ENCODE peak calls at places on chromosome 20, in four cellular contexts. J is tibial nerve, B is transverse colon, L is SK-N-SH. Y is an unnamed sample.
A peak's percentile ranks its signal among the peaks of the same experiment; 100 is the strongest.

GRCh38 chr20:51350941-51351631 is 191.4 kb downstream of the NFATC2 start:
- DNase-seq in J (no peak), B (no peak), L (no peak), Y (no peak)

GRCh38 chr20:33559212-33559611 is 69.3 kb downstream of the CBFA2T2 start:
- DNase-seq in J (no peak), B (no peak), L (no peak), Y (no peak)

GRCh38 chr20:4613718-4614620 is 107.7 kb upstream of the PRND start:
- DNase-seq in J (peak; percentile 83), B (peak; percentile 74), L (no peak), Y (peak; percentile 31)

GRCh38 chr20:62914970-62915457 is 11.3 kb downstream of the DIDO1 start:
- DNase-seq in J (no peak), B (no peak), L (peak; percentile 49), Y (no peak)

GRCh38 chr20:39659010-39659409 is 696.9 kb downstream of the DHX35 start:
- DNase-seq in J (no peak), B (no peak), L (no peak), Y (no peak)

GRCh38 chr20:25604611-25605010 is 19.2 kb downstream of the NANP start:
- DNase-seq in J (no peak), B (no peak), L (no peak), Y (no peak)

GRCh38 chr20:63064745-63065711 is 58.3 kb upstream of the BHLHE23 start:
- DNase-seq in J (no peak), B (no peak), L (no peak), Y (no peak)

GRCh38 chr20:19794941-19795340 is 36.9 kb downstream of the RIN2 start:
- DNase-seq in J (no peak), B (no peak), L (no peak), Y (no peak)

GRCh38 chr20:10576411-10576810 is 97.4 kb downstream of the JAG1 start:
- DNase-seq in J (no peak), B (no peak), L (no peak), Y (no peak)

GRCh38 chr20:25314497-25315417 is 66.9 kb downstream of the PYGB start:
- DNase-seq in J (no peak), B (peak; percentile 3), L (no peak), Y (no peak)

GRCh38 chr20:2237059-2237458 is 58.7 kb upstream of the TGM3 start:
- DNase-seq in J (peak; percentile 42), B (peak; percentile 34), L (no peak), Y (peak; percentile 14)

GRCh38 chr20:25389858-25390537 is 637 bp downstream of the ABHD12 start:
- DNase-seq in J (no peak), B (peak; percentile 50), L (peak; percentile 82), Y (peak; percentile 72)

GRCh38 chr20:44288252-44288651 is 22.8 kb downstream of the FITM2 start:
- DNase-seq in J (no peak), B (peak; percentile 13), L (no peak), Y (no peak)

GRCh38 chr20:49566401-49566800 is 1.5 kb downstream of the PTGIS start:
- DNase-seq in J (no peak), B (no peak), L (no peak), Y (no peak)
- H3K27ac ChIP-seq in J (peak overlapping the region; percentile 34), B (peak overlapping the region; percentile 30), L (no peak overlapping the region), Y (peak overlapping the region; percentile 94)

DNA sequence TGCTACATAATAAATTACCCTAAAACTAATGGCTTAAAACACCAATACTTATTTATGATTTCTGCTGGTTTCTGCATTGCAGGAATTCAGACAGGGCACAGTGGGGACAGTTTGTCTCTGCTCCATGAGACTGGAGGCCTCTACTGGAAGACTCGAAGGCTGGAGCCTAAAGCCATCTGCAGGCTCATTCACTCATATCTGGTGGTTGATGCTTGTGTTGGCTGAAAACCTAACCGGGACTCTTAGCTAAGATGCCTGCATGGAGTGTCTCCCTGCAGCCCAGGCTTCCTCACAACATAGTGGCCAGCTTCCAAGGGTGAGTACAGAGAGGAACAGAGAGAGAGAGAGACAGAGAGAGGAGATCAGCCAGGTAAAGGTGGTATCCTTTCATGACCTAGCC is 195.5 kb upstream of the FOXA2 start:
- DNase-seq in J (no peak), B (no peak), L (no peak), Y (no peak)
- TF ChIP-seq EP300 in J (no peak), B (no peak), L (no peak), Y (no peak)

GRCh38 chr20:53811577-53811976 is 217.9 kb upstream of the ZNF217 start:
- DNase-seq in J (no peak), B (no peak), L (no peak), Y (no peak)

GRCh38 chr20:53813728-53814459 is 220.3 kb upstream of the ZNF217 start:
- DNase-seq in J (no peak), B (no peak), L (no peak), Y (no peak)

GRCh38 chr20:53816872-53817398 is 223.3 kb upstream of the ZNF217 start:
- DNase-seq in J (no peak), B (no peak), L (no peak), Y (no peak)

GRCh38 chr20:53818457-53819177 is 225.0 kb upstream of the ZNF217 start:
- DNase-seq in J (no peak), B (no peak), L (no peak), Y (no peak)

DNA sequence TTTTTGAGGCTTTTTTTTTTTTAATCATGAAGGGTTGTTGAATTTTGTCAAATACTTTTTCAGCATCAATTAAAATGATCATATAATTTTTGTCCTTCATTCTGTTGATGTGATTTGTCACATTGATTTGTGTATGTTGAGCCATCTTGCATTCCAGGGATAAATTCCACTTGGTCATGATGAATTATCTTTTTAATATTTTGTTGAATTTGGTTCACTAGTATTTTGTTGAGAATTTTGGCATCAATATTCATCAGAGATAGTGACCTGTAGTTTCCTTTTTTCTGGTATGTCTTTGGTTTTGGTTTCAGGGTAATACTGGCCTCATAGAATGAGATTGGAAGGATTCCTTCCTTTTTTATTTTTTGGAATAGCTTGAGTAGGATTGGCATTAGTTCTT is 221.9 kb upstream of the ZNF217 start:
- DNase-seq in J (no peak), B (no peak), L (no peak), Y (no peak)
- H3K27ac ChIP-seq in J (no peak overlapping the region), B (no peak overlapping the region), L (peak overlapping the region; percentile 48), Y (no peak overlapping the region)

GRCh38 chr20:8723296-8723695 is 345.6 kb upstream of the PLCB4 start:
- DNase-seq in J (no peak), B (no peak), L (no peak), Y (no peak)

GRCh38 chr20:8721098-8721497 is 347.8 kb upstream of the PLCB4 start:
- DNase-seq in J (peak; percentile 76), B (no peak), L (peak; percentile 42), Y (peak; percentile 31)

GRCh38 chr20:8722277-8722928 is 346.5 kb upstream of the PLCB4 start:
- DNase-seq in J (peak; percentile 53), B (peak; percentile 10), L (peak; percentile 52), Y (peak; percentile 30)

GRCh38 chr20:8720089-8720488 is 348.8 kb upstream of the PLCB4 start:
- DNase-seq in J (no peak), B (no peak), L (no peak), Y (no peak)

DNA sequence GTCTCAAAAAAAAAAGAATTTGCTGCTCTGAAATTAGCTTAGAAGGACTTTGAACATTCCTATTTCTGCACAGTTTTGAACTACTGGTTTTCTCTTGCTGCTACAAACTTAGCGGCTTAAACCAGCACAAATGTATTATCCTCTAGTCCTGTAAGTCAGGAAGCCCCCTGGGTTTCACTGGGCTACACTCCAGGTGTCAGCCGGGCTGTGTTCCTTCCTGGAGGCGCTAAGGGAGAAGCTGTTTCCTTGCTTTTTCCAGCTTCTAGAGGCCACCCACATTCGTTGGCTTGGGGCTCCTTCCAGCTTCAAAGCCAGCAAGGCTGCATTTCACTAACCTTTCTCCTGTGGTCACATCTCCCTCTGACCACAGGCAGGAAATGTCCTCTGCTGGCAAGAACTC is 350.7 kb upstream of the PLCB4 start:
- DNase-seq in J (peak; percentile 20), B (no peak), L (no peak), Y (no peak)
- TF ChIP-seq EP300 in J (no peak), B (no peak), L (no peak), Y (no peak)

GRCh38 chr20:59381658-59382057 is 81.2 kb downstream of the EDN3 start:
- DNase-seq in J (no peak), B (no peak), L (no peak), Y (no peak)
- H3K27ac ChIP-seq in J (no peak overlapping the region), B (no peak overlapping the region), L (no peak overlapping the region), Y (no peak overlapping the region)

GRCh38 chr20:41149679-41150131 is 12.4 kb downstream of the PLCG1 start:
- DNase-seq in J (no peak), B (peak; percentile 49), L (no peak), Y (no peak)
- TF ChIP-seq EP300 in J (no peak), B (no peak), L (no peak), Y (no peak)

GRCh38 chr20:57713505-57713903 is 3.7 kb upstream of the PMEPA1 start:
- DNase-seq in J (peak; percentile 49), B (no peak), L (no peak), Y (no peak)
- H3K27ac ChIP-seq in J (no peak overlapping the region), B (no peak overlapping the region), L (no peak overlapping the region), Y (no peak overlapping the region)